ENCODE peak calls at places on chromosomes 11 and 22, in ten cellular contexts. One of them, this sample, is unnamed.

GRCh38 chr11:18277560-18278271 is 11.7 kb downstream of the SAA1 start:
- DNase-seq in A549: no peak
- DNase-seq in fibroblast of the conjunctiva: no peak
- DNase-seq in RPMI8226: no peak
- DNase-seq in head of caudate nucleus: no peak
- DNase-seq in coronary artery: no peak
- DNase-seq in activated T-cell treated with anti-CD3 and anti-CD28 coated beads, Interleukin-2, amount 50 U/mL, for 72 hours: no peak
- DNase-seq in T-helper 2 cell: no peak
- DNase-seq in GM23338: no peak
- DNase-seq in NCI-H345: no peak
- DNase-seq in this sample: no peak

GRCh38 chr11:44226945-44227344 is 83.0 kb downstream of the ALX4 start:
- DNase-seq in A549: no peak
- DNase-seq in fibroblast of the conjunctiva: no peak
- DNase-seq in RPMI8226: no peak
- DNase-seq in head of caudate nucleus: no peak
- DNase-seq in coronary artery: no peak
- DNase-seq in activated T-cell treated with anti-CD3 and anti-CD28 coated beads, Interleukin-2, amount 50 U/mL, for 72 hours: no peak
- DNase-seq in T-helper 2 cell: no peak
- DNase-seq in GM23338: no peak
- DNase-seq in NCI-H345: no peak
- DNase-seq in this sample: no peak

GRCh38 chr22:49951986-49952896 is 8.3 kb upstream of the PIM3 start:
- DNase-seq in A549: no peak
- DNase-seq in fibroblast of the conjunctiva: no peak
- DNase-seq in RPMI8226: no peak
- DNase-seq in head of caudate nucleus: no peak
- DNase-seq in coronary artery: no peak
- DNase-seq in activated T-cell treated with anti-CD3 and anti-CD28 coated beads, Interleukin-2, amount 50 U/mL, for 72 hours: no peak
- DNase-seq in T-helper 2 cell: no peak
- DNase-seq in GM23338: no peak
- DNase-seq in NCI-H345: no peak
- DNase-seq in this sample: no peak

GRCh38 chr11:47967577-47968230 is 12.7 kb upstream of the PTPRJ start:
- DNase-seq in A549: no peak
- DNase-seq in fibroblast of the conjunctiva: no peak
- DNase-seq in RPMI8226: no peak
- DNase-seq in head of caudate nucleus: no peak
- DNase-seq in coronary artery: no peak
- DNase-seq in activated T-cell treated with anti-CD3 and anti-CD28 coated beads, Interleukin-2, amount 50 U/mL, for 72 hours: no peak
- DNase-seq in T-helper 2 cell: no peak
- DNase-seq in GM23338: no peak
- DNase-seq in NCI-H345: no peak
- DNase-seq in this sample: no peak

GRCh38 chr11:73326929-73327811 is 19.1 kb downstream of the ARHGEF17 start:
- DNase-seq in A549: no peak
- DNase-seq in fibroblast of the conjunctiva: no peak
- DNase-seq in RPMI8226: no peak
- DNase-seq in head of caudate nucleus: no peak
- DNase-seq in coronary artery: no peak
- DNase-seq in activated T-cell treated with anti-CD3 and anti-CD28 coated beads, Interleukin-2, amount 50 U/mL, for 72 hours: peak; percentile 17
- DNase-seq in T-helper 2 cell: no peak
- DNase-seq in GM23338: no peak
- DNase-seq in NCI-H345: no peak
- DNase-seq in this sample: no peak

GRCh38 chr22:36238348-36239149 is 778 bp downstream of the APOL2 start:
- DNase-seq in A549: no peak
- DNase-seq in fibroblast of the conjunctiva: no peak
- DNase-seq in RPMI8226: peak; percentile 64
- DNase-seq in head of caudate nucleus: no peak
- DNase-seq in coronary artery: peak; percentile 72
- DNase-seq in activated T-cell treated with anti-CD3 and anti-CD28 coated beads, Interleukin-2, amount 50 U/mL, for 72 hours: no peak
- DNase-seq in T-helper 2 cell: no peak
- DNase-seq in GM23338: no peak
- DNase-seq in NCI-H345: peak; percentile 47
- DNase-seq in this sample: peak; percentile 45

GRCh38 chr11:46903846-46904245 is 14.5 kb downstream of the LRP4 start:
- DNase-seq in A549: no peak
- DNase-seq in fibroblast of the conjunctiva: no peak
- DNase-seq in RPMI8226: no peak
- DNase-seq in head of caudate nucleus: peak; percentile 94
- DNase-seq in coronary artery: no peak
- DNase-seq in activated T-cell treated with anti-CD3 and anti-CD28 coated beads, Interleukin-2, amount 50 U/mL, for 72 hours: no peak
- DNase-seq in T-helper 2 cell: no peak
- DNase-seq in GM23338: no peak
- DNase-seq in NCI-H345: peak; percentile 83
- DNase-seq in this sample: no peak

GRCh38 chr11:26696330-26696729 is 25.5 kb downstream of the SLC5A12 start:
- DNase-seq in A549: no peak
- DNase-seq in fibroblast of the conjunctiva: no peak
- DNase-seq in RPMI8226: no peak
- DNase-seq in head of caudate nucleus: no peak
- DNase-seq in coronary artery: no peak
- DNase-seq in activated T-cell treated with anti-CD3 and anti-CD28 coated beads, Interleukin-2, amount 50 U/mL, for 72 hours: no peak
- DNase-seq in T-helper 2 cell: no peak
- DNase-seq in GM23338: no peak
- DNase-seq in NCI-H345: peak; percentile 20
- DNase-seq in this sample: no peak

GRCh38 chr11:34890089-34890488 is 26.1 kb downstream of the APIP start:
- DNase-seq in A549: no peak
- DNase-seq in fibroblast of the conjunctiva: no peak
- DNase-seq in RPMI8226: no peak
- DNase-seq in head of caudate nucleus: no peak
- DNase-seq in coronary artery: no peak
- DNase-seq in activated T-cell treated with anti-CD3 and anti-CD28 coated beads, Interleukin-2, amount 50 U/mL, for 72 hours: no peak
- DNase-seq in T-helper 2 cell: no peak
- DNase-seq in GM23338: no peak
- DNase-seq in NCI-H345: no peak
- DNase-seq in this sample: no peak

GRCh38 chr11:77884186-77884828 is 63.4 kb downstream of the AAMDC start:
- DNase-seq in A549: no peak
- DNase-seq in fibroblast of the conjunctiva: no peak
- DNase-seq in RPMI8226: no peak
- DNase-seq in head of caudate nucleus: no peak
- DNase-seq in coronary artery: no peak
- DNase-seq in activated T-cell treated with anti-CD3 and anti-CD28 coated beads, Interleukin-2, amount 50 U/mL, for 72 hours: no peak
- DNase-seq in T-helper 2 cell: no peak
- DNase-seq in GM23338: no peak
- DNase-seq in NCI-H345: no peak
- DNase-seq in this sample: no peak

GRCh38 chr11:2091786-2092463 is 47.3 kb downstream of the IGF2 start:
- DNase-seq in A549: no peak
- DNase-seq in fibroblast of the conjunctiva: no peak
- DNase-seq in RPMI8226: no peak
- DNase-seq in head of caudate nucleus: no peak
- DNase-seq in coronary artery: no peak
- DNase-seq in activated T-cell treated with anti-CD3 and anti-CD28 coated beads, Interleukin-2, amount 50 U/mL, for 72 hours: no peak
- DNase-seq in T-helper 2 cell: no peak
- DNase-seq in GM23338: no peak
- DNase-seq in NCI-H345: no peak
- DNase-seq in this sample: no peak

GRCh38 chr11:76233936-76234703 is 27.8 kb upstream of the WNT11 start:
- DNase-seq in A549: no peak
- DNase-seq in fibroblast of the conjunctiva: peak; percentile 39
- DNase-seq in RPMI8226: peak; percentile 20
- DNase-seq in head of caudate nucleus: peak; percentile 57
- DNase-seq in coronary artery: peak; percentile 88
- DNase-seq in activated T-cell treated with anti-CD3 and anti-CD28 coated beads, Interleukin-2, amount 50 U/mL, for 72 hours: peak; percentile 15
- DNase-seq in T-helper 2 cell: no peak
- DNase-seq in GM23338: peak; percentile 51
- DNase-seq in NCI-H345: no peak
- DNase-seq in this sample: peak; percentile 55

GRCh38 chr22:39839917-39840510 is 53.5 kb downstream of the ENTHD1 start:
- DNase-seq in A549: no peak
- DNase-seq in fibroblast of the conjunctiva: no peak
- DNase-seq in RPMI8226: no peak
- DNase-seq in head of caudate nucleus: no peak
- DNase-seq in coronary artery: no peak
- DNase-seq in activated T-cell treated with anti-CD3 and anti-CD28 coated beads, Interleukin-2, amount 50 U/mL, for 72 hours: peak; percentile 53
- DNase-seq in T-helper 2 cell: peak; percentile 21
- DNase-seq in GM23338: no peak
- DNase-seq in NCI-H345: no peak
- DNase-seq in this sample: no peak

GRCh38 chr11:102882389-102883024 is 7.7 kb upstream of the MMP12 start:
- DNase-seq in A549: no peak
- DNase-seq in fibroblast of the conjunctiva: peak; percentile 20
- DNase-seq in RPMI8226: no peak
- DNase-seq in head of caudate nucleus: no peak
- DNase-seq in coronary artery: no peak
- DNase-seq in activated T-cell treated with anti-CD3 and anti-CD28 coated beads, Interleukin-2, amount 50 U/mL, for 72 hours: no peak
- DNase-seq in T-helper 2 cell: no peak
- DNase-seq in GM23338: no peak
- DNase-seq in NCI-H345: no peak
- DNase-seq in this sample: no peak

GRCh38 chr11:109320595-109320994 is 101.4 kb upstream of the C11orf87 start:
- DNase-seq in A549: no peak
- DNase-seq in fibroblast of the conjunctiva: no peak
- DNase-seq in RPMI8226: no peak
- DNase-seq in head of caudate nucleus: no peak
- DNase-seq in coronary artery: no peak
- DNase-seq in activated T-cell treated with anti-CD3 and anti-CD28 coated beads, Interleukin-2, amount 50 U/mL, for 72 hours: no peak
- DNase-seq in T-helper 2 cell: no peak
- DNase-seq in GM23338: no peak
- DNase-seq in NCI-H345: no peak
- DNase-seq in this sample: no peak

GRCh38 chr11:44036811-44037657 is 10.7 kb upstream of the ACCSL start:
- DNase-seq in A549: peak; percentile 54
- DNase-seq in fibroblast of the conjunctiva: peak; percentile 72
- DNase-seq in RPMI8226: peak; percentile 73
- DNase-seq in head of caudate nucleus: peak; percentile 84
- DNase-seq in coronary artery: peak; percentile 95
- DNase-seq in activated T-cell treated with anti-CD3 and anti-CD28 coated beads, Interleukin-2, amount 50 U/mL, for 72 hours: peak; percentile 47
- DNase-seq in T-helper 2 cell: no peak
- DNase-seq in GM23338: peak; percentile 96
- DNase-seq in NCI-H345: peak; percentile 56
- DNase-seq in this sample: peak; percentile 59

GRCh38 chr11:31810779-31811647 is at the start of gene PAX6:
- DNase-seq in A549: peak; percentile 73
- DNase-seq in fibroblast of the conjunctiva: no peak
- DNase-seq in RPMI8226: no peak
- DNase-seq in head of caudate nucleus: peak; percentile 73
- DNase-seq in coronary artery: no peak
- DNase-seq in activated T-cell treated with anti-CD3 and anti-CD28 coated beads, Interleukin-2, amount 50 U/mL, for 72 hours: peak; percentile 66
- DNase-seq in T-helper 2 cell: no peak
- DNase-seq in GM23338: peak; percentile 89
- DNase-seq in NCI-H345: peak; percentile 49
- DNase-seq in this sample: no peak

GRCh38 chr11:118715245-118715807 is 35.9 kb upstream of the TREH start:
- DNase-seq in A549: no peak
- DNase-seq in fibroblast of the conjunctiva: no peak
- DNase-seq in RPMI8226: no peak
- DNase-seq in head of caudate nucleus: no peak
- DNase-seq in coronary artery: no peak
- DNase-seq in activated T-cell treated with anti-CD3 and anti-CD28 coated beads, Interleukin-2, amount 50 U/mL, for 72 hours: no peak
- DNase-seq in T-helper 2 cell: no peak
- DNase-seq in GM23338: no peak
- DNase-seq in NCI-H345: no peak
- DNase-seq in this sample: no peak

GRCh38 chr22:19179472-19180048 is 1.0 kb upstream of the SLC25A1 start:
- DNase-seq in A549: peak; percentile 55
- DNase-seq in fibroblast of the conjunctiva: peak; percentile 82
- DNase-seq in RPMI8226: peak; percentile 52
- DNase-seq in head of caudate nucleus: peak; percentile 82
- DNase-seq in coronary artery: peak; percentile 86
- DNase-seq in activated T-cell treated with anti-CD3 and anti-CD28 coated beads, Interleukin-2, amount 50 U/mL, for 72 hours: peak; percentile 66
- DNase-seq in T-helper 2 cell: no peak
- DNase-seq in GM23338: peak; percentile 89
- DNase-seq in NCI-H345: peak; percentile 54
- DNase-seq in this sample: peak; percentile 85

GRCh38 chr11:130999086-130999485 is 82.8 kb upstream of the SNX19 start:
- DNase-seq in A549: no peak
- DNase-seq in fibroblast of the conjunctiva: peak; percentile 41
- DNase-seq in RPMI8226: no peak
- DNase-seq in head of caudate nucleus: no peak
- DNase-seq in coronary artery: no peak
- DNase-seq in activated T-cell treated with anti-CD3 and anti-CD28 coated beads, Interleukin-2, amount 50 U/mL, for 72 hours: no peak
- DNase-seq in T-helper 2 cell: no peak
- DNase-seq in GM23338: no peak
- DNase-seq in NCI-H345: no peak
- DNase-seq in this sample: no peak

GRCh38 chr22:46116491-46116958 is 33.8 kb upstream of the PPARA start:
- DNase-seq in A549: peak; percentile 80
- DNase-seq in fibroblast of the conjunctiva: peak; percentile 73
- DNase-seq in RPMI8226: peak; percentile 91
- DNase-seq in head of caudate nucleus: peak; percentile 97
- DNase-seq in coronary artery: peak; percentile 97
- DNase-seq in activated T-cell treated with anti-CD3 and anti-CD28 coated beads, Interleukin-2, amount 50 U/mL, for 72 hours: peak; percentile 88
- DNase-seq in T-helper 2 cell: peak; percentile 72
- DNase-seq in GM23338: peak; percentile 92
- DNase-seq in NCI-H345: peak; percentile 72
- DNase-seq in this sample: peak; percentile 95

GRCh38 chr22:35154937-35155387 is 89.0 kb downstream of the ISX start:
- DNase-seq in A549: peak; percentile 20
- DNase-seq in fibroblast of the conjunctiva: peak; percentile 10
- DNase-seq in RPMI8226: peak; percentile 64
- DNase-seq in head of caudate nucleus: peak; percentile 53
- DNase-seq in coronary artery: no peak
- DNase-seq in activated T-cell treated with anti-CD3 and anti-CD28 coated beads, Interleukin-2, amount 50 U/mL, for 72 hours: peak; percentile 39
- DNase-seq in T-helper 2 cell: no peak
- DNase-seq in GM23338: peak; percentile 96
- DNase-seq in NCI-H345: peak; percentile 41
- DNase-seq in this sample: peak; percentile 67

GRCh38 chr22:32810241-32811133 is 9.0 kb downstream of the TIMP3 start:
- DNase-seq in A549: no peak
- DNase-seq in fibroblast of the conjunctiva: no peak
- DNase-seq in RPMI8226: no peak
- DNase-seq in head of caudate nucleus: no peak
- DNase-seq in coronary artery: no peak
- DNase-seq in activated T-cell treated with anti-CD3 and anti-CD28 coated beads, Interleukin-2, amount 50 U/mL, for 72 hours: no peak
- DNase-seq in T-helper 2 cell: no peak
- DNase-seq in GM23338: peak; percentile 62
- DNase-seq in NCI-H345: no peak
- DNase-seq in this sample: no peak

GRCh38 chr11:132471491-132471890 is 1060.8 kb downstream of the OPCML start:
- DNase-seq in A549: no peak
- DNase-seq in fibroblast of the conjunctiva: no peak
- DNase-seq in RPMI8226: no peak
- DNase-seq in head of caudate nucleus: no peak
- DNase-seq in coronary artery: no peak
- DNase-seq in activated T-cell treated with anti-CD3 and anti-CD28 coated beads, Interleukin-2, amount 50 U/mL, for 72 hours: no peak
- DNase-seq in T-helper 2 cell: no peak
- DNase-seq in GM23338: no peak
- DNase-seq in NCI-H345: no peak
- DNase-seq in this sample: no peak

GRCh38 chr11:69398529-69399492 is 82.7 kb upstream of the LINC01488 start:
- DNase-seq in A549: no peak
- DNase-seq in fibroblast of the conjunctiva: no peak
- DNase-seq in RPMI8226: peak; percentile 77
- DNase-seq in head of caudate nucleus: no peak
- DNase-seq in coronary artery: no peak
- DNase-seq in activated T-cell treated with anti-CD3 and anti-CD28 coated beads, Interleukin-2, amount 50 U/mL, for 72 hours: no peak
- DNase-seq in T-helper 2 cell: no peak
- DNase-seq in GM23338: peak; percentile 33
- DNase-seq in NCI-H345: no peak
- DNase-seq in this sample: no peak

GRCh38 chr11:64531906-64532312 is 59.1 kb upstream of the SLC22A12 start:
- DNase-seq in A549: no peak
- DNase-seq in fibroblast of the conjunctiva: no peak
- DNase-seq in RPMI8226: peak; percentile 41
- DNase-seq in head of caudate nucleus: no peak
- DNase-seq in coronary artery: no peak
- DNase-seq in activated T-cell treated with anti-CD3 and anti-CD28 coated beads, Interleukin-2, amount 50 U/mL, for 72 hours: no peak
- DNase-seq in T-helper 2 cell: no peak
- DNase-seq in GM23338: no peak
- DNase-seq in NCI-H345: no peak
- DNase-seq in this sample: no peak

GRCh38 chr22:50118129-50118528 is 28.3 kb downstream of the MOV10L1 start:
- DNase-seq in A549: no peak
- DNase-seq in fibroblast of the conjunctiva: no peak
- DNase-seq in RPMI8226: no peak
- DNase-seq in head of caudate nucleus: no peak
- DNase-seq in coronary artery: no peak
- DNase-seq in activated T-cell treated with anti-CD3 and anti-CD28 coated beads, Interleukin-2, amount 50 U/mL, for 72 hours: no peak
- DNase-seq in T-helper 2 cell: no peak
- DNase-seq in GM23338: no peak
- DNase-seq in NCI-H345: no peak
- DNase-seq in this sample: no peak

GRCh38 chr11:65027213-65028067 is at the start of gene SNX15:
- DNase-seq in A549: peak; percentile 92
- DNase-seq in fibroblast of the conjunctiva: peak; percentile 90
- DNase-seq in RPMI8226: peak; percentile 99
- DNase-seq in head of caudate nucleus: peak; percentile 96
- DNase-seq in coronary artery: peak; percentile 93
- DNase-seq in activated T-cell treated with anti-CD3 and anti-CD28 coated beads, Interleukin-2, amount 50 U/mL, for 72 hours: peak; percentile 93
- DNase-seq in T-helper 2 cell: peak; percentile 82
- DNase-seq in GM23338: peak; percentile 99
- DNase-seq in NCI-H345: peak; percentile 96
- DNase-seq in this sample: peak; percentile 99